ENCODE peak calls at places on chromosome 2, in six cellular contexts. I is dorsolateral prefrontal cortex, A is KBM-7, H is GM03348, N is smooth muscle cell of the brain vasculature, B is T-helper 9 cell. C is an unnamed sample.

GRCh38 chr2:191670787-191671186 is 7.1 kb upstream of the NABP1 start:
- DNase-seq in B (no peak), A (no peak), H (no peak), I (no peak), N (no peak), C (no peak)

GRCh38 chr2:169034256-169034655 is 3.1 kb upstream of the ABCB11 start:
- DNase-seq in A (peak), B (no peak), H (no peak), N (no peak), I (no peak), C (no peak)

GRCh38 chr2:64654993-64655666 is 1.4 kb upstream of the SERTAD2 start:
- DNase-seq in I (no peak), H (peak), A (no peak), N (no peak), B (no peak), C (no peak)

GRCh38 chr2:240170883-240171282 is 30.4 kb upstream of the OTOS start:
- DNase-seq in A (no peak), H (no peak), I (no peak), N (no peak), B (no peak), C (no peak)

GRCh38 chr2:40760071-40760666 is 308.3 kb upstream of the SLC8A1 start:
- DNase-seq in H (peak), N (peak), A (peak), B (no peak), I (no peak), C (no peak)

GRCh38 chr2:112834379-112835014 is 2.1 kb downstream of the IL1B start:
- DNase-seq in H (no peak), A (peak), N (no peak), I (no peak), B (no peak), C (no peak)

GRCh38 chr2:35873921-35874320 is 481.7 kb upstream of the CRIM1 start:
- DNase-seq in H (no peak), A (no peak), I (no peak), N (no peak), B (no peak), C (no peak)

GRCh38 chr2:235106874-235107639 is 155.2 kb downstream of the SH3BP4 start:
- DNase-seq in B (no peak), I (peak), A (peak), H (peak), N (peak), C (no peak)

GRCh38 chr2:64329848-64330247 is 124.1 kb upstream of the LGALSL start:
- DNase-seq in I (no peak), H (peak), B (no peak), A (no peak), N (no peak), C (no peak)

GRCh38 chr2:40886660-40887059 is 434.8 kb upstream of the SLC8A1 start:
- DNase-seq in A (no peak), N (no peak), H (no peak), I (no peak), B (no peak), C (no peak)

GRCh38 chr2:105611328-105611627 is 133.4 kb upstream of the NCK2 start:
- DNase-seq in N (no peak), I (no peak), A (no peak), H (no peak), B (no peak), C (no peak)

GRCh38 chr2:202101049-202101579 is 28.1 kb downstream of the KIAA2012 start:
- DNase-seq in H (no peak), N (no peak), I (no peak), A (no peak), B (no peak), C (no peak)

GRCh38 chr2:201120500-201120899 is 4.5 kb downstream of the CFLAR start:
- DNase-seq in N (no peak), I (no peak), H (no peak), B (no peak), A (peak), C (no peak)

GRCh38 chr2:28173377-28173776 is 219.3 kb upstream of the FOSL2 start:
- DNase-seq in B (no peak), I (no peak), A (no peak), N (no peak), H (no peak), C (no peak)

GRCh38 chr2:205051417-205051816 is 506.1 kb downstream of the PARD3B start:
- DNase-seq in B (no peak), N (no peak), A (no peak), I (no peak), H (no peak), C (no peak)

GRCh38 chr2:101473911-101474751 is 781 bp downstream of the RFX8 start:
- DNase-seq in I (peak), B (peak), A (peak), H (peak), N (no peak), C (peak)

GRCh38 chr2:86331391-86331790 is 6.0 kb downstream of the REEP1 start:
- DNase-seq in N (no peak), A (no peak), H (no peak), I (no peak), B (no peak), C (no peak)

GRCh38 chr2:54855434-54855833 is 132.0 kb downstream of the EML6 start:
- DNase-seq in I (no peak), H (no peak), N (no peak), B (no peak), A (no peak), C (no peak)

GRCh38 chr2:56448999-56449431 is 265.2 kb downstream of the CCDC85A start:
- DNase-seq in A (no peak), N (no peak), I (no peak), H (peak), B (no peak), C (no peak)

GRCh38 chr2:137155351-137156104 is 390.2 kb downstream of the THSD7B start:
- DNase-seq in A (no peak), B (no peak), H (peak), N (no peak), I (no peak), C (no peak)

GRCh38 chr2:121530210-121530562 is 494 bp upstream of the RNU4ATAC start:
- DNase-seq in H (peak), A (no peak), B (no peak), I (no peak), N (no peak), C (no peak)

GRCh38 chr2:42797281-42797680 is 4.9 kb upstream of the HAAO start:
- DNase-seq in A (no peak), I (no peak), H (no peak), N (no peak), B (no peak), C (no peak)

GRCh38 chr2:166321076-166321475 is 54.7 kb downstream of the SCN9A start:
- DNase-seq in A (no peak), B (no peak), N (no peak), H (no peak), I (no peak), C (no peak)

GRCh38 chr2:200308001-200308400 is 1.5 kb downstream of the SPATS2L start:
- DNase-seq in H (peak), B (no peak), A (peak), N (no peak), I (no peak), C (no peak)

GRCh38 chr2:62402156-62402555 is 103.8 kb downstream of the TMEM17 start:
- DNase-seq in I (no peak), B (no peak), N (no peak), A (no peak), H (no peak), C (no peak)